ENCODE peak calls at places on chromosomes 4 and X, in eight cellular contexts. E is WTC11, F is cardiac muscle cell, O is H9, U is AG10803, P is foreskin keratinocyte, C is MM.1S, W is A549. X is an unnamed sample.

GRCh38 chr4:73692701-73693100 is 47.7 kb upstream of the CXCL8 start:
- DNase-seq in E (no peak), F (no peak), W (no peak), C (no peak), P (no peak), U (no peak), O (no peak), X (no peak)

GRCh38 chr4:122167369-122167768 is 15.2 kb downstream of the BLTP1 start:
- DNase-seq in U (no peak), P (no peak), E (peak), O (no peak), C (no peak), W (no peak), F (no peak), X (no peak)

GRCh38 chr4:179145746-179146530 is 1703.7 kb upstream of the AGA start:
- DNase-seq in E (no peak), W (no peak), F (no peak), U (no peak), O (no peak), C (no peak), P (peak), X (no peak)

GRCh38 chr4:94947681-94948108 is 189.9 kb downstream of the BMPR1B start:
- DNase-seq in C (no peak), W (no peak), E (no peak), F (no peak), P (peak), O (peak), U (no peak), X (no peak)

GRCh38 chr4:76233967-76234678 is 17.4 kb upstream of the FAM47E start:
- DNase-seq in P (peak), F (no peak), U (no peak), O (peak), E (peak), W (no peak), C (no peak), X (no peak)

GRCh38 chr4:22389240-22389871 is 126.5 kb downstream of the ADGRA3 start:
- DNase-seq in O (peak), E (peak), C (peak), F (peak), W (peak), U (peak), P (peak), X (peak)

GRCh38 chr4:75107703-75108612 is 175.0 kb downstream of the PARM1 start:
- DNase-seq in O (no peak), F (no peak), E (no peak), U (no peak), P (peak), C (no peak), W (no peak), X (no peak)

GRCh38 chr4:124144302-124144701 is 568.2 kb downstream of the ANKRD50 start:
- DNase-seq in C (no peak), O (no peak), P (peak), W (no peak), U (peak), E (no peak), F (peak), X (peak)

GRCh38 chr4:13547563-13548041 is 3.3 kb upstream of the NKX3-2 start:
- DNase-seq in E (peak), O (no peak), U (no peak), P (no peak), W (no peak), F (no peak), C (peak), X (peak)

GRCh38 chr4:30525662-30526061 is 194.5 kb upstream of the PCDH7 start:
- DNase-seq in C (no peak), E (no peak), F (no peak), U (no peak), W (no peak), P (no peak), O (peak), X (no peak)

GRCh38 chr4:39042365-39042764 is 10.2 kb upstream of the TMEM156 start:
- DNase-seq in P (no peak), O (no peak), W (no peak), C (no peak), E (no peak), F (no peak), U (no peak), X (no peak)

GRCh38 chr4:110970642-110971041 is 347.8 kb upstream of the PITX2 start:
- DNase-seq in O (peak), E (peak), C (peak), U (peak), P (peak), W (peak), F (peak), X (peak)

GRCh38 chr4:155620637-155621036 is 46.0 kb upstream of the GUCY1A1 start:
- DNase-seq in F (no peak), E (no peak), O (no peak), U (no peak), W (no peak), C (no peak), P (no peak), X (no peak)

GRCh38 chr4:129543299-129543698 is 447.3 kb downstream of the C4orf33 start:
- DNase-seq in F (no peak), C (no peak), O (no peak), U (no peak), P (no peak), W (no peak), E (no peak), X (no peak)

GRCh38 chr4:93199492-93199891 is 629.1 kb upstream of the ATOH1 start:
- DNase-seq in P (peak), U (peak), E (peak), W (peak), C (peak), F (peak), O (peak), X (peak)

GRCh38 chr4:183111452-183111885 is 12.4 kb downstream of the WWC2 start:
- DNase-seq in U (no peak), O (no peak), F (no peak), E (no peak), W (no peak), C (no peak), P (no peak), X (no peak)

GRCh38 chrX:115949900-115950822 is 220.4 kb upstream of the AGTR2 start:
- DNase-seq in U (no peak), O (peak), W (no peak), C (no peak), F (no peak), E (peak), P (no peak), X (no peak)

GRCh38 chr4:107854326-107855030 is 29.7 kb downstream of the SGMS2 start:
- DNase-seq in O (no peak), F (peak), C (no peak), W (no peak), E (no peak), U (peak), P (peak), X (no peak)

GRCh38 chr4:151922306-151922705 is 161.5 kb upstream of the GATB start:
- DNase-seq in C (no peak), E (no peak), O (no peak), U (peak), F (peak), W (no peak), P (peak), X (no peak)

DNA sequence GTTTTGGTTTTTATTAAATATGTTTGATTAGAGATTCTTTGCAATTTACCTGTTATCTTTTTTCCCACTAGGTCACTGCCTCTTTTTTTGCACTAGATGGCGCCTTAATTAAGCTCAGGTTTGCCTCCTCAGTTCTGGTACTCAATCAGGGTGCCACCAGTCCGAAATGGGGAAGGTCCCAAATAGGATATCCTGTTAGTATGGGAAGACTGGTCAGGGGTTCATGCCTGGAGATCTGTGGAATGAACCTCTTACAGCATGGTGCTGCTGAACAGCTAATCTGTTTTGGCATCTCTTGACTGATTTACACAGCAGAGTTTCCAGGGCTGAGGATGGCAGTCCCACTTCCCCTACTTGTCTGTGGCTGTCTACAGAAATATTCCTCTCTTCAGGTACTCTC is 24.2 kb upstream of the VSIG1 start:
- DNase-seq in U (peak), E (no peak), C (peak), P (no peak), O (no peak), F (peak), W (no peak), X (no peak)
- TF ChIP-seq CTCF in U (peak), E (peak), C (peak), P (peak), O (peak), F (peak), W (peak), X (peak)

GRCh38 chr4:1035510-1035909 is 24.1 kb downstream of the FGFRL1 start:
- DNase-seq in P (no peak), O (no peak), E (no peak), C (no peak), W (no peak), F (peak), U (peak), X (no peak)
- TF ChIP-seq CTCF in P (no peak), O (no peak), E (no peak), C (no peak), W (no peak), F (no peak), U (no peak), X (no peak)

GRCh38 chr4:7307391-7308099 is 115.2 kb downstream of the SORCS2 start:
- DNase-seq in P (no peak), C (no peak), O (no peak), W (no peak), E (no peak), F (no peak), U (no peak), X (no peak)
- TF ChIP-seq CTCF in P (peak), C (no peak), O (no peak), W (no peak), E (no peak), F (no peak), U (no peak), X (no peak)

DNA sequence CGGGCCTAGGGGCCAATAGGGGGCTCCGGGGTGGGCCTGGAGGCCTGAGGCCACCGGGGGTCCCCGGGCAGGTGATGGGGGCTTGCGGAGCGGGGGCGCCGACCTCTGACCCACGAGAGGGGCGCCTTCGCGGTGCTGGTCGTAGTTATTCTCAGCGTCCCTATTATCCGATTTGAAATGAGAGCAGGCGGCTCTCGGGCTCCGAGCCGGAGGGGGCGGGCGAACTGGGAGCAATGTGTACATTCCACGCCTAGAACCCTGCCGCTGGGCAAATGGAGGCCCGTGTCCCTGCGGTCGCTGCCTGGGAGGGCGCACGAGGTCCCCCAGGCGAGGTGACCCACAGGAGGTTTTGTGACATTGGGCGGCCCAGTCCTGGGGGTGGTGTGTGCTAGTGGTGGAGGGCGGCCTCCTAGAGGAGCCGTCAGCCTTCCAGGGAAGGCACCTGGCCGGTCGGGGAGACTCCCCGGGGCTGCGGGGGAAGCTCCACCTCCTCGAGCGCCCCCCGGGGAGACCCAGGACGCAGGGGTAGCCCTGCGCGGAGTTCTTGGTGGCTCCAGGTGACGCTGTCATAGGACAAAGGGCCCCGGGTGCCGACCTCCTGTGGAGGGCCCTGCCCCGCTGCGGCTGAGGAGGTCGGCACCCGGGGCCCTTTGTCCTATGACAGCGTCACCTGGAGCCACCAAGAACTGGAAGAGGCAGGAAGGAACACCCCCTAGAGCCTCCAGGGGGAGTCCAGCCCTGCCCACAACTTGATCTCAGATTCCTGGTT is 102.6 kb upstream of the PRKX start:
- DNase-seq in U (peak), F (peak), W (peak), O (peak), E (peak), C (peak), P (peak), X (peak)
- TF ChIP-seq CTCF in U (peak), F (no peak), W (no peak), O (peak), E (no peak), C (no peak), P (no peak), X (no peak)

DNA sequence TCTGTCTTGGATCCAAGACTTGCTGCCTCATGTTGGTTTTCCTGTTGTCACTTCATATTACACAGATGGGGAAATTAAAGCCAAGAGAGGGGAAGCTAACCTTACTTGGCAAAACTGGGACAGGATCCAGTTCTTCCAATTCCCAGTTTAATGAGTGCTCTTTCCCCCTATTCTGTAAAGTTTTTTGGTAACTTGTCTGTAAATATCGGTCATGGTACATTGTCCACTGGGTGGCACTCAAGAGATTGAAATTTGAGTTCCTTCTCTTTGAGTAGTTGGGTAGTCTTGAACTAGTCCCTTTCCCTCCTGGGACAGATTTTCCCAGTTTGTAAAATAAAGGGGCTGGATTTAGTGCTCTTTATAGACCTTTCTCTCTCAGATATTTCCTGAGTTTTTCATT is 12.4 kb upstream of the EOLA2 start:
- DNase-seq in W (peak), U (peak), O (no peak), C (peak), P (no peak), E (no peak), F (peak), X (no peak)
- TF ChIP-seq CTCF in W (peak), U (peak), O (peak), C (peak), P (peak), E (no peak), F (peak), X (peak)

GRCh38 chr4:185657699-185658098 is 122.4 kb upstream of the PDLIM3 start:
- DNase-seq in F (no peak), E (no peak), C (no peak), P (no peak), U (no peak), O (no peak), W (no peak), X (no peak)

GRCh38 chr4:185654965-185655554 is 119.8 kb upstream of the PDLIM3 start:
- DNase-seq in F (no peak), C (no peak), P (no peak), W (no peak), E (no peak), U (no peak), O (no peak), X (no peak)

GRCh38 chr4:185657191-185657590 is 121.9 kb upstream of the PDLIM3 start:
- DNase-seq in P (no peak), E (no peak), F (no peak), U (no peak), W (no peak), O (no peak), C (no peak), X (no peak)

GRCh38 chr4:185654311-185654710 is 119.0 kb upstream of the PDLIM3 start:
- DNase-seq in U (no peak), O (no peak), C (no peak), P (no peak), F (no peak), W (no peak), E (no peak), X (no peak)

DNA sequence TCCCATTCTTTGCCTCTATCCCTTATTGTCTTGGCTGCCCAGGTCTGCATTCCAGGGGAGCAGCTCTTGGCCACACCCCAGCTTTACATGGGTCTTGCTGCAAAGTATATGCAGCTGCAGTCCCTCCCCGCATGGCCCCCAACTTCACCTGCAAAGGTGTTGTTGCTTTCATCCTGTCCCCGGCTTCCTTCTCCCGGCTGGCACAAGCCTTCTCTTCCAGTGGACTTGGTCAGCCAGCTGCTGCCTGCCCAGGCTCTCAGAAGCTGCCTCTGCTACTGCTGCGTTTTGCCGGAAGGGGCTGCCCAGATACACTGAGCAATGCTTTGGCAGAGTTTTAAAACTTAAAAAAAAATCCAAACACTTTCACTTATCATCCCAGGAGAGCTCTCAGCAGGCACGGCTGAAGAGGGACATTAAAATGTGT is 121.2 kb upstream of the PDLIM3 start:
- DNase-seq in U (peak), E (peak), C (no peak), F (peak), O (peak), P (peak), W (no peak), X (no peak)
- TF ChIP-seq CTCF in U (peak), E (no peak), C (no peak), F (peak), O (no peak), P (peak), W (no peak), X (no peak)

X was measured in nephron progenitor cell.